ENCODE peak calls at places on chromosomes 7 and 10, in eight cellular contexts. One of them, this sample, is unnamed. For H3K36me3, the result is how much of the 10 kb centered on the place peaks cover.

GRCh38 chr10:30027057-30028005 is 32.1 kb downstream of the JCAD start:
- DNase-seq in PC-3: peak
- DNase-seq in Karpas-422: peak
- DNase-seq in GM23248: no peak
- DNase-seq in fibroblast of lung: no peak
- DNase-seq in neural progenitor cell: no peak
- DNase-seq in HCT116: peak
- DNase-seq in MM.1S: peak
- DNase-seq in this sample: no peak

GRCh38 chr10:133271521-133272300 is 5.0 kb downstream of the ADAM8 start:
- DNase-seq in PC-3: no peak
- DNase-seq in Karpas-422: no peak
- DNase-seq in GM23248: no peak
- DNase-seq in fibroblast of lung: no peak
- DNase-seq in neural progenitor cell: no peak
- DNase-seq in HCT116: no peak
- DNase-seq in MM.1S: no peak
- DNase-seq in this sample: no peak

GRCh38 chr7:14841086-14841485 is 61.5 kb downstream of the DGKB start:
- DNase-seq in PC-3: peak
- DNase-seq in Karpas-422: no peak
- DNase-seq in GM23248: no peak
- DNase-seq in fibroblast of lung: no peak
- DNase-seq in neural progenitor cell: no peak
- DNase-seq in HCT116: no peak
- DNase-seq in MM.1S: no peak
- DNase-seq in this sample: no peak

GRCh38 chr10:113060221-113061053 is 110.4 kb downstream of the TCF7L2 start:
- DNase-seq in PC-3: no peak
- DNase-seq in Karpas-422: no peak
- DNase-seq in GM23248: peak
- DNase-seq in fibroblast of lung: peak
- DNase-seq in neural progenitor cell: no peak
- DNase-seq in HCT116: no peak
- DNase-seq in MM.1S: no peak
- DNase-seq in this sample: no peak

GRCh38 chr10:106043833-106044232 is 1120.7 kb downstream of the SORCS1 start:
- DNase-seq in PC-3: peak
- DNase-seq in Karpas-422: no peak
- DNase-seq in GM23248: peak
- DNase-seq in fibroblast of lung: no peak
- DNase-seq in neural progenitor cell: no peak
- DNase-seq in HCT116: no peak
- DNase-seq in MM.1S: no peak
- DNase-seq in this sample: no peak

GRCh38 chr7:139396323-139396951 is 36.7 kb downstream of the LUC7L2 start:
- DNase-seq in PC-3: peak
- DNase-seq in Karpas-422: no peak
- DNase-seq in GM23248: peak
- DNase-seq in fibroblast of lung: no peak
- DNase-seq in neural progenitor cell: no peak
- DNase-seq in HCT116: no peak
- DNase-seq in MM.1S: no peak
- DNase-seq in this sample: no peak

GRCh38 chr7:28956608-28957063 is 1.5 kb downstream of the TRIL start:
- DNase-seq in PC-3: peak
- DNase-seq in Karpas-422: no peak
- DNase-seq in GM23248: peak
- DNase-seq in fibroblast of lung: peak
- DNase-seq in neural progenitor cell: peak
- DNase-seq in HCT116: no peak
- DNase-seq in MM.1S: no peak
- DNase-seq in this sample: peak

GRCh38 chr7:68688416-68689086 is 909.7 kb upstream of the AUTS2 start:
- DNase-seq in PC-3: no peak
- DNase-seq in Karpas-422: no peak
- DNase-seq in GM23248: no peak
- DNase-seq in fibroblast of lung: no peak
- DNase-seq in neural progenitor cell: peak
- DNase-seq in HCT116: no peak
- DNase-seq in MM.1S: peak
- DNase-seq in this sample: no peak

GRCh38 chr7:44891372-44891771 is 6.0 kb upstream of the PURB start:
- DNase-seq in PC-3: no peak
- DNase-seq in Karpas-422: no peak
- DNase-seq in GM23248: no peak
- DNase-seq in fibroblast of lung: no peak
- DNase-seq in neural progenitor cell: no peak
- DNase-seq in HCT116: no peak
- DNase-seq in MM.1S: no peak
- DNase-seq in this sample: no peak

GRCh38 chr7:78090616-78091015 is 292.0 kb downstream of the PHTF2 start:
- DNase-seq in PC-3: no peak
- DNase-seq in Karpas-422: no peak
- DNase-seq in GM23248: peak
- DNase-seq in fibroblast of lung: peak
- DNase-seq in neural progenitor cell: no peak
- DNase-seq in HCT116: no peak
- DNase-seq in MM.1S: no peak
- DNase-seq in this sample: no peak

GRCh38 chr7:46705416-46706255 is 784.6 kb upstream of the IGFBP3 start:
- DNase-seq in PC-3: no peak
- DNase-seq in Karpas-422: no peak
- DNase-seq in GM23248: peak
- DNase-seq in fibroblast of lung: peak
- DNase-seq in neural progenitor cell: no peak
- DNase-seq in HCT116: no peak
- DNase-seq in MM.1S: no peak
- DNase-seq in this sample: no peak

GRCh38 chr10:129754211-129755050 is 209.6 kb downstream of the EBF3 start:
- DNase-seq in PC-3: no peak
- DNase-seq in Karpas-422: no peak
- DNase-seq in GM23248: no peak
- DNase-seq in fibroblast of lung: no peak
- DNase-seq in neural progenitor cell: no peak
- DNase-seq in HCT116: no peak
- DNase-seq in MM.1S: no peak
- DNase-seq in this sample: no peak

GRCh38 chr10:58796242-58796641 is 283.6 kb downstream of the BICC1 start:
- DNase-seq in PC-3: no peak
- DNase-seq in Karpas-422: no peak
- DNase-seq in GM23248: no peak
- DNase-seq in fibroblast of lung: no peak
- DNase-seq in neural progenitor cell: peak
- DNase-seq in HCT116: no peak
- DNase-seq in MM.1S: no peak
- DNase-seq in this sample: no peak

GRCh38 chr7:131628634-131629033 is 72.2 kb upstream of the PODXL start:
- DNase-seq in PC-3: no peak
- DNase-seq in Karpas-422: no peak
- DNase-seq in GM23248: peak
- DNase-seq in fibroblast of lung: no peak
- DNase-seq in neural progenitor cell: no peak
- DNase-seq in HCT116: no peak
- DNase-seq in MM.1S: no peak
- DNase-seq in this sample: no peak

GRCh38 chr7:25303380-25304321 is 75.4 kb upstream of the NPVF start:
- DNase-seq in PC-3: no peak
- DNase-seq in Karpas-422: no peak
- DNase-seq in GM23248: peak
- DNase-seq in fibroblast of lung: peak
- DNase-seq in neural progenitor cell: peak
- DNase-seq in HCT116: no peak
- DNase-seq in MM.1S: peak
- DNase-seq in this sample: peak

GRCh38 chr7:75642810-75643486 is 95.8 kb downstream of the HIP1 start:
- DNase-seq in PC-3: peak
- DNase-seq in Karpas-422: peak
- DNase-seq in GM23248: peak
- DNase-seq in fibroblast of lung: peak
- DNase-seq in neural progenitor cell: peak
- DNase-seq in HCT116: peak
- DNase-seq in MM.1S: peak
- DNase-seq in this sample: no peak

GRCh38 chr10:120987359-120987758 is 136.2 kb downstream of the WDR11 start:
- DNase-seq in PC-3: no peak
- DNase-seq in Karpas-422: no peak
- DNase-seq in GM23248: no peak
- DNase-seq in fibroblast of lung: no peak
- DNase-seq in neural progenitor cell: no peak
- DNase-seq in HCT116: no peak
- DNase-seq in MM.1S: peak
- DNase-seq in this sample: no peak

GRCh38 chr10:103666109-103666508 is 172.6 kb downstream of the NEURL1 start:
- DNase-seq in PC-3: peak
- DNase-seq in Karpas-422: peak
- DNase-seq in GM23248: peak
- DNase-seq in fibroblast of lung: peak
- DNase-seq in neural progenitor cell: no peak
- DNase-seq in HCT116: peak
- DNase-seq in MM.1S: no peak
- DNase-seq in this sample: no peak

GRCh38 chr10:1295756-1296480 is 239.7 kb downstream of the WDR37 start:
- DNase-seq in PC-3: no peak
- DNase-seq in Karpas-422: no peak
- DNase-seq in GM23248: no peak
- DNase-seq in fibroblast of lung: no peak
- DNase-seq in neural progenitor cell: no peak
- DNase-seq in HCT116: no peak
- DNase-seq in MM.1S: no peak
- DNase-seq in this sample: no peak

GRCh38 chr7:100685631-100686145 is 8.4 kb downstream of the GIGYF1 start:
- DNase-seq in PC-3: no peak
- DNase-seq in Karpas-422: no peak
- DNase-seq in GM23248: no peak
- DNase-seq in fibroblast of lung: no peak
- DNase-seq in neural progenitor cell: no peak
- DNase-seq in HCT116: no peak
- DNase-seq in MM.1S: no peak
- DNase-seq in this sample: no peak
- H3K36me3 ChIP-seq in PC-3: under half
- H3K36me3 ChIP-seq in Karpas-422: under half
- H3K36me3 ChIP-seq in GM23248: under half
- H3K36me3 ChIP-seq in fibroblast of lung: under half
- H3K36me3 ChIP-seq in neural progenitor cell: under half
- H3K36me3 ChIP-seq in HCT116: under half
- H3K36me3 ChIP-seq in MM.1S: under half
- H3K36me3 ChIP-seq in this sample: half or more

GRCh38 chr10:110762849-110763211 is 108.9 kb upstream of the PDCD4 start:
- DNase-seq in PC-3: no peak
- DNase-seq in Karpas-422: no peak
- DNase-seq in GM23248: no peak
- DNase-seq in fibroblast of lung: no peak
- DNase-seq in neural progenitor cell: no peak
- DNase-seq in HCT116: no peak
- DNase-seq in MM.1S: no peak
- DNase-seq in this sample: no peak
- H3K27ac ChIP-seq in PC-3: no peak
- H3K27ac ChIP-seq in Karpas-422: no peak
- H3K27ac ChIP-seq in GM23248: no peak
- H3K27ac ChIP-seq in fibroblast of lung: no peak
- H3K27ac ChIP-seq in neural progenitor cell: no peak
- H3K27ac ChIP-seq in HCT116: no peak
- H3K27ac ChIP-seq in MM.1S: no peak
- H3K27ac ChIP-seq in this sample: no peak

GRCh38 chr10:119090968-119091367 is 10.4 kb upstream of the EIF3A start:
- DNase-seq in PC-3: peak
- DNase-seq in Karpas-422: no peak
- DNase-seq in GM23248: peak
- DNase-seq in fibroblast of lung: peak
- DNase-seq in neural progenitor cell: no peak
- DNase-seq in HCT116: peak
- DNase-seq in MM.1S: peak
- DNase-seq in this sample: no peak

GRCh38 chr10:119090026-119090808 is 9.6 kb upstream of the EIF3A start:
- DNase-seq in PC-3: no peak
- DNase-seq in Karpas-422: no peak
- DNase-seq in GM23248: no peak
- DNase-seq in fibroblast of lung: no peak
- DNase-seq in neural progenitor cell: no peak
- DNase-seq in HCT116: no peak
- DNase-seq in MM.1S: no peak
- DNase-seq in this sample: no peak

GRCh38 chr10:119087271-119087897 is 6.8 kb upstream of the EIF3A start:
- DNase-seq in PC-3: no peak
- DNase-seq in Karpas-422: peak
- DNase-seq in GM23248: no peak
- DNase-seq in fibroblast of lung: no peak
- DNase-seq in neural progenitor cell: no peak
- DNase-seq in HCT116: no peak
- DNase-seq in MM.1S: no peak
- DNase-seq in this sample: no peak
- H3K9ac ChIP-seq in PC-3: no peak
- H3K9ac ChIP-seq in Karpas-422: peak
- H3K9ac ChIP-seq in GM23248: no peak
- H3K9ac ChIP-seq in fibroblast of lung: no peak
- H3K9ac ChIP-seq in neural progenitor cell: no peak
- H3K9ac ChIP-seq in HCT116: no peak
- H3K9ac ChIP-seq in MM.1S: no peak
- H3K9ac ChIP-seq in this sample: no peak

GRCh38 chr10:11520892-11521291 is 90.6 kb downstream of the USP6NL start:
- DNase-seq in PC-3: no peak
- DNase-seq in Karpas-422: peak
- DNase-seq in GM23248: no peak
- DNase-seq in fibroblast of lung: no peak
- DNase-seq in neural progenitor cell: no peak
- DNase-seq in HCT116: no peak
- DNase-seq in MM.1S: no peak
- DNase-seq in this sample: no peak

GRCh38 chr10:11522821-11523245 is 88.6 kb downstream of the USP6NL start:
- DNase-seq in PC-3: no peak
- DNase-seq in Karpas-422: no peak
- DNase-seq in GM23248: no peak
- DNase-seq in fibroblast of lung: peak
- DNase-seq in neural progenitor cell: no peak
- DNase-seq in HCT116: no peak
- DNase-seq in MM.1S: no peak
- DNase-seq in this sample: no peak

GRCh38 chr10:11525503-11525902 is 85.9 kb downstream of the USP6NL start:
- DNase-seq in PC-3: no peak
- DNase-seq in Karpas-422: no peak
- DNase-seq in GM23248: peak
- DNase-seq in fibroblast of lung: peak
- DNase-seq in neural progenitor cell: no peak
- DNase-seq in HCT116: no peak
- DNase-seq in MM.1S: no peak
- DNase-seq in this sample: no peak

GRCh38 chr10:11517150-11517549 is 94.3 kb downstream of the USP6NL start:
- DNase-seq in PC-3: peak
- DNase-seq in Karpas-422: no peak
- DNase-seq in GM23248: no peak
- DNase-seq in fibroblast of lung: no peak
- DNase-seq in neural progenitor cell: no peak
- DNase-seq in HCT116: no peak
- DNase-seq in MM.1S: no peak
- DNase-seq in this sample: no peak

DNA sequence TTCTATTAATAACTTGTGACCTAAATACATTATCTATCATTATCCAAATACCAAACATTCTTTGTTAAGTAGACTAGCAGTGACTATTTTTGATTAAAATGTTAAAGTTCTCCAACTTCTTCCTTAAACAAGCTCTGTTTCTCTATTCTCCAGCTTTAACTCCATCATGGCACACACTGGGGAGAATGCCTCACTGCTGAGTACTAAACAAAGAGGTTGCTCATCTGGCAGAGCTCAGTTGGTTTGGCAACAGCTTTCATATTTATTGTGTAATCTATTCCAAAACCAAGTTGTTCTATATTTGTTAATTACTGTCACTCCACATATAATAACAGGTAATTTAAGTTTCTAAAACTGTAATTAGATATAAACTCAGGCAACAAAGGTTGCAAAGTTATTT is 89.6 kb downstream of the USP6NL start:
- DNase-seq in PC-3: no peak
- DNase-seq in Karpas-422: no peak
- DNase-seq in GM23248: peak
- DNase-seq in fibroblast of lung: peak
- DNase-seq in neural progenitor cell: no peak
- DNase-seq in HCT116: no peak
- DNase-seq in MM.1S: no peak
- DNase-seq in this sample: no peak
- H3K36me3 ChIP-seq in PC-3: under half
- H3K36me3 ChIP-seq in Karpas-422: under half
- H3K36me3 ChIP-seq in GM23248: under half
- H3K36me3 ChIP-seq in fibroblast of lung: under half
- H3K36me3 ChIP-seq in neural progenitor cell: under half
- H3K36me3 ChIP-seq in HCT116: under half
- H3K36me3 ChIP-seq in MM.1S: under half
- H3K36me3 ChIP-seq in this sample: under half